ENCODE peak calls at places on chromosomes 6 and 20, in six cellular contexts. One of them, this sample, is unnamed.

GRCh38 chr6:3382399-3383279 is 74.2 kb downstream of the SLC22A23 start:
- DNase-seq in non-pigmented ciliary epithelial cell: no peak
- DNase-seq in NCI-H345: no peak
- DNase-seq in left ventricle myocardium inferior: no peak
- DNase-seq in hepatic stellate cell: no peak
- DNase-seq in testis: no peak
- DNase-seq in this sample: no peak

GRCh38 chr6:16969699-16970695 is 131.9 kb upstream of the STMND1 start:
- DNase-seq in left ventricle myocardium inferior: no peak
- DNase-seq in testis: no peak
- DNase-seq in non-pigmented ciliary epithelial cell: no peak
- DNase-seq in hepatic stellate cell: no peak
- DNase-seq in NCI-H345: no peak
- DNase-seq in this sample: no peak

GRCh38 chr6:105099371-105099770 is 80.4 kb downstream of the POPDC3 start:
- DNase-seq in testis: no peak
- DNase-seq in hepatic stellate cell: no peak
- DNase-seq in non-pigmented ciliary epithelial cell: no peak
- DNase-seq in NCI-H345: no peak
- DNase-seq in left ventricle myocardium inferior: no peak
- DNase-seq in this sample: no peak

GRCh38 chr6:76984572-76984971 is 478.7 kb downstream of the HTR1B start:
- DNase-seq in testis: no peak
- DNase-seq in left ventricle myocardium inferior: no peak
- DNase-seq in NCI-H345: no peak
- DNase-seq in hepatic stellate cell: no peak
- DNase-seq in non-pigmented ciliary epithelial cell: no peak
- DNase-seq in this sample: no peak

GRCh38 chr6:12265795-12266194 is 24.4 kb upstream of the EDN1 start:
- DNase-seq in non-pigmented ciliary epithelial cell: no peak
- DNase-seq in NCI-H345: no peak
- DNase-seq in testis: no peak
- DNase-seq in left ventricle myocardium inferior: no peak
- DNase-seq in hepatic stellate cell: no peak
- DNase-seq in this sample: no peak

GRCh38 chr6:25414168-25414567 is 135.0 kb downstream of the CARMIL1 start:
- DNase-seq in testis: no peak
- DNase-seq in left ventricle myocardium inferior: no peak
- DNase-seq in non-pigmented ciliary epithelial cell: no peak
- DNase-seq in NCI-H345: no peak
- DNase-seq in hepatic stellate cell: peak
- DNase-seq in this sample: no peak

GRCh38 chr20:41956316-41957050 is 338.3 kb upstream of the CHD6 start:
- DNase-seq in NCI-H345: no peak
- DNase-seq in non-pigmented ciliary epithelial cell: no peak
- DNase-seq in hepatic stellate cell: no peak
- DNase-seq in left ventricle myocardium inferior: no peak
- DNase-seq in testis: peak
- DNase-seq in this sample: no peak

GRCh38 chr20:37786043-37786442 is 92.2 kb downstream of the CTNNBL1 start:
- DNase-seq in NCI-H345: no peak
- DNase-seq in hepatic stellate cell: no peak
- DNase-seq in testis: no peak
- DNase-seq in left ventricle myocardium inferior: no peak
- DNase-seq in non-pigmented ciliary epithelial cell: no peak
- DNase-seq in this sample: no peak

GRCh38 chr6:159008656-159009288 is 8.8 kb upstream of the RSPH3 start:
- DNase-seq in left ventricle myocardium inferior: no peak
- DNase-seq in testis: no peak
- DNase-seq in NCI-H345: peak
- DNase-seq in non-pigmented ciliary epithelial cell: no peak
- DNase-seq in hepatic stellate cell: peak
- DNase-seq in this sample: no peak

GRCh38 chr6:169622618-169623017 is 79.2 kb downstream of the WDR27 start:
- DNase-seq in non-pigmented ciliary epithelial cell: no peak
- DNase-seq in NCI-H345: no peak
- DNase-seq in left ventricle myocardium inferior: no peak
- DNase-seq in testis: no peak
- DNase-seq in hepatic stellate cell: no peak
- DNase-seq in this sample: no peak

GRCh38 chr6:168828800-168829199 is 387.8 kb downstream of the SMOC2 start:
- DNase-seq in left ventricle myocardium inferior: no peak
- DNase-seq in testis: no peak
- DNase-seq in non-pigmented ciliary epithelial cell: peak
- DNase-seq in NCI-H345: no peak
- DNase-seq in hepatic stellate cell: no peak
- DNase-seq in this sample: no peak

GRCh38 chr20:59583428-59584277 is 20.7 kb upstream of the PHACTR3 start:
- DNase-seq in hepatic stellate cell: no peak
- DNase-seq in left ventricle myocardium inferior: peak
- DNase-seq in NCI-H345: no peak
- DNase-seq in testis: peak
- DNase-seq in non-pigmented ciliary epithelial cell: no peak
- DNase-seq in this sample: no peak

GRCh38 chr20:17841751-17842191 is 126.8 kb downstream of the SNX5 start:
- DNase-seq in non-pigmented ciliary epithelial cell: no peak
- DNase-seq in testis: peak
- DNase-seq in hepatic stellate cell: no peak
- DNase-seq in left ventricle myocardium inferior: peak
- DNase-seq in NCI-H345: no peak
- DNase-seq in this sample: no peak

GRCh38 chr6:118216751-118217150 is 309.7 kb downstream of the SLC35F1 start:
- DNase-seq in non-pigmented ciliary epithelial cell: no peak
- DNase-seq in left ventricle myocardium inferior: no peak
- DNase-seq in hepatic stellate cell: no peak
- DNase-seq in NCI-H345: no peak
- DNase-seq in testis: no peak
- DNase-seq in this sample: no peak

This sample was measured in NCI-H2081.